ENCODE peak calls at places on chromosomes 6 and 20, in four cellular contexts. P is stimulated activated CD8-positive, alpha-beta memory T cell treated with anti-CD3 and anti-CD28 coated beads, Interleukin-7, amount 100 ng/mL, for 4 hours; Q is NCI-H1436; I is activated CD4-positive, alpha-beta T cell treated with anti-CD3 and anti-CD28 coated beads, Interleukin-2, amount 50 U/mL, for 24 hours. J is an unnamed sample.

GRCh38 chr20:8489094-8489883 is 357.2 kb downstream of the PLCB1 start:
- DNase-seq in Q (no peak), P (no peak), I (no peak), J (no peak)

GRCh38 chr6:12313992-12314589 is 23.9 kb downstream of the EDN1 start:
- DNase-seq in Q (no peak), P (no peak), I (no peak), J (no peak)

GRCh38 chr6:47106216-47106615 is 64.1 kb upstream of the ADGRF1 start:
- DNase-seq in I (no peak), P (no peak), Q (no peak), J (no peak)

GRCh38 chr6:150087336-150087735 is 18.4 kb upstream of the ULBP3 start:
- DNase-seq in P (no peak), Q (no peak), I (no peak), J (no peak)

GRCh38 chr20:10306440-10307358 is 88.1 kb downstream of the SNAP25 start:
- DNase-seq in Q (no peak), P (no peak), I (no peak), J (no peak)

GRCh38 chr6:167338551-167339117 is 13.7 kb downstream of the TTLL2 start:
- DNase-seq in Q (no peak), I (no peak), P (no peak), J (no peak)

GRCh38 chr20:38426498-38426897 is 8.6 kb downstream of the SNHG17 start:
- DNase-seq in P (no peak), I (no peak), Q (no peak), J (no peak)

GRCh38 chr6:1127129-1127528 is 184.8 kb upstream of the FOXQ1 start:
- DNase-seq in P (no peak), Q (no peak), I (no peak), J (no peak)

GRCh38 chr20:50933589-50933988 is 2.4 kb upstream of the ADNP start:
- DNase-seq in Q (no peak), P (no peak), I (no peak), J (no peak)

GRCh38 chr20:35257175-35257909 is 20.6 kb downstream of the MMP24OS start:
- DNase-seq in P (no peak), I (no peak), Q (no peak), J (no peak)

GRCh38 chr20:4332466-4332865 is 317.1 kb upstream of the RNF24 start:
- DNase-seq in Q (no peak), P (no peak), I (no peak), J (no peak)